ENCODE peak calls at places on chromosomes 16 and 17, in five cellular contexts. One of them, this sample, is unnamed.

GRCh38 chr16:19014456-19014855 is 30.7 kb downstream of the TMC7 start:
- DNase-seq in pancreas: no peak
- DNase-seq in testis: no peak
- DNase-seq in trophoblast cell: no peak
- DNase-seq in spleen: no peak
- DNase-seq in this sample: peak; percentile 68

GRCh38 chr17:48261297-48261880 is 153.8 kb downstream of the SNX11 start:
- DNase-seq in testis: peak; percentile 22
- DNase-seq in pancreas: no peak
- DNase-seq in trophoblast cell: peak; percentile 28
- DNase-seq in spleen: no peak
- DNase-seq in this sample: no peak

GRCh38 chr17:18197535-18198194 is 14.0 kb downstream of the ALKBH5 start:
- DNase-seq in spleen: no peak
- DNase-seq in testis: no peak
- DNase-seq in pancreas: no peak
- DNase-seq in trophoblast cell: no peak
- DNase-seq in this sample: no peak

GRCh38 chr17:39719563-39719962 is 10.8 kb downstream of the MIEN1 start:
- DNase-seq in trophoblast cell: no peak
- DNase-seq in pancreas: peak; percentile 15
- DNase-seq in testis: no peak
- DNase-seq in spleen: no peak
- DNase-seq in this sample: no peak

GRCh38 chr16:1309888-1310831 is 724 bp downstream of the UBE2I start:
- DNase-seq in pancreas: peak; percentile 73
- DNase-seq in testis: peak; percentile 66
- DNase-seq in trophoblast cell: no peak
- DNase-seq in spleen: peak; percentile 93
- DNase-seq in this sample: peak; percentile 87

GRCh38 chr17:17305282-17305801 is 2.2 kb downstream of the NT5M start:
- DNase-seq in pancreas: no peak
- DNase-seq in trophoblast cell: peak; percentile 18
- DNase-seq in testis: peak; percentile 46
- DNase-seq in spleen: peak; percentile 88
- DNase-seq in this sample: no peak

GRCh38 chr16:67632415-67633172 is 12.3 kb upstream of the CARMIL2 start:
- DNase-seq in testis: no peak
- DNase-seq in spleen: no peak
- DNase-seq in pancreas: no peak
- DNase-seq in trophoblast cell: no peak
- DNase-seq in this sample: no peak

GRCh38 chr16:81198635-81199034 is 39.9 kb upstream of the BCO1 start:
- DNase-seq in spleen: no peak
- DNase-seq in testis: no peak
- DNase-seq in pancreas: no peak
- DNase-seq in trophoblast cell: no peak
- DNase-seq in this sample: no peak

GRCh38 chr16:83231771-83232170 is 576.0 kb upstream of the HSBP1 start:
- DNase-seq in pancreas: no peak
- DNase-seq in trophoblast cell: no peak
- DNase-seq in spleen: no peak
- DNase-seq in testis: no peak
- DNase-seq in this sample: no peak

GRCh38 chr17:66677201-66677981 is 157.5 kb upstream of the CACNG5 start:
- DNase-seq in trophoblast cell: peak; percentile 68
- DNase-seq in spleen: no peak
- DNase-seq in pancreas: no peak
- DNase-seq in testis: no peak
- DNase-seq in this sample: no peak

GRCh38 chr17:27466748-27467375 is 10.6 kb downstream of the KSR1 start:
- DNase-seq in spleen: no peak
- DNase-seq in trophoblast cell: peak; percentile 52
- DNase-seq in pancreas: no peak
- DNase-seq in testis: no peak
- DNase-seq in this sample: peak; percentile 73

GRCh38 chr16:6300523-6300922 is 1032.1 kb upstream of the RBFOX1 start:
- DNase-seq in testis: no peak
- DNase-seq in pancreas: no peak
- DNase-seq in spleen: no peak
- DNase-seq in trophoblast cell: no peak
- DNase-seq in this sample: no peak

GRCh38 chr16:56923481-56923880 is 8.5 kb upstream of the HERPUD1 start:
- DNase-seq in spleen: no peak
- DNase-seq in pancreas: no peak
- DNase-seq in trophoblast cell: peak; percentile 70
- DNase-seq in testis: no peak
- DNase-seq in this sample: no peak

GRCh38 chr16:67995423-67995822 is 3.9 kb downstream of the DPEP2 start:
- DNase-seq in trophoblast cell: no peak
- DNase-seq in spleen: no peak
- DNase-seq in pancreas: no peak
- DNase-seq in testis: no peak
- DNase-seq in this sample: no peak

GRCh38 chr16:11801481-11802021 is 4.5 kb upstream of the ZC3H7A start:
- DNase-seq in testis: no peak
- DNase-seq in spleen: no peak
- DNase-seq in trophoblast cell: peak; percentile 78
- DNase-seq in pancreas: no peak
- DNase-seq in this sample: peak; percentile 15

GRCh38 chr17:83159204-83160049 is 80.0 kb downstream of the METRNL start:
- DNase-seq in pancreas: no peak
- DNase-seq in testis: no peak
- DNase-seq in trophoblast cell: no peak
- DNase-seq in spleen: no peak
- DNase-seq in this sample: no peak

GRCh38 chr17:58006563-58006923 is 503 bp downstream of the SRSF1 start:
- DNase-seq in spleen: peak; percentile 89
- DNase-seq in trophoblast cell: peak; percentile 71
- DNase-seq in testis: peak; percentile 93
- DNase-seq in pancreas: peak; percentile 85
- DNase-seq in this sample: peak; percentile 89

DNA sequence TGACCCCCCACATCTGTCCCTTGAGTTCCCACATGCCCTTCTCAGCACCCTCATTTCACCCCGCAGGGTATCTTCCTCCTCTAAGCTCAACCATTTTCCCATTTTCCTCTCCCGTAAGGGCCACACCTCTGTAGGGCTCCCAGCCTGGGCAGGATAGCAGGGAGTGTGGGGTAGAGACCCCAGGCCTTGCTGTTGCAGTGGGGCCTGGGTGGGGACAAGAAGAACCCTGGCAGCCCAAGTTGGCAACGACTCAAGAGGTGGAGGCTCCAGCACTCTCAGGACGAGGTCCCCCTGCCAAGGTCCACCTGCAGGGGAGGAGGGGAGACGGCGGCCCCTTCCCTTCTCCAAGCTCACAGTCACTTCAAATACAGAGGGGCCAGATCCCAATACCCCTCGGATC is 2.0 kb upstream of the TMEM92 start:
- DNase-seq in pancreas: no peak
- DNase-seq in spleen: peak; percentile 63
- DNase-seq in trophoblast cell: no peak
- DNase-seq in testis: no peak
- DNase-seq in this sample: peak; percentile 53
- H3K4me1 ChIP-seq in pancreas: no peaks in the 10 kb centered on the region
- H3K4me1 ChIP-seq in spleen: peaks cover 7% of the 10 kb centered on the region
- H3K4me1 ChIP-seq in trophoblast cell: peaks cover 10% of the 10 kb centered on the region
- H3K4me1 ChIP-seq in testis: peaks cover 18% of the 10 kb centered on the region
- H3K4me1 ChIP-seq in this sample: peaks cover 27% of the 10 kb centered on the region

GRCh38 chr16:87576191-87576590 is 26.1 kb upstream of the JPH3 start:
- DNase-seq in pancreas: no peak
- DNase-seq in trophoblast cell: no peak
- DNase-seq in testis: no peak
- DNase-seq in spleen: no peak
- DNase-seq in this sample: no peak
- H3K4me1 ChIP-seq in pancreas: peaks cover 9% of the 10 kb centered on the region
- H3K4me1 ChIP-seq in trophoblast cell: no peaks in the 10 kb centered on the region
- H3K4me1 ChIP-seq in testis: peaks cover 1% of the 10 kb centered on the region
- H3K4me1 ChIP-seq in spleen: no peaks in the 10 kb centered on the region
- H3K4me1 ChIP-seq in this sample: peaks cover 8% of the 10 kb centered on the region

GRCh38 chr16:85566502-85567100 is 46.5 kb upstream of the GSE1 start:
- DNase-seq in spleen: no peak
- DNase-seq in testis: no peak
- DNase-seq in pancreas: no peak
- DNase-seq in trophoblast cell: no peak
- DNase-seq in this sample: no peak
- H3K4me1 ChIP-seq in spleen: peaks cover 73% of the 10 kb centered on the region
- H3K4me1 ChIP-seq in testis: peaks cover 45% of the 10 kb centered on the region
- H3K4me1 ChIP-seq in pancreas: peaks cover 25% of the 10 kb centered on the region
- H3K4me1 ChIP-seq in trophoblast cell: peaks cover 26% of the 10 kb centered on the region
- H3K4me1 ChIP-seq in this sample: peaks cover 90% of the 10 kb centered on the region

DNA sequence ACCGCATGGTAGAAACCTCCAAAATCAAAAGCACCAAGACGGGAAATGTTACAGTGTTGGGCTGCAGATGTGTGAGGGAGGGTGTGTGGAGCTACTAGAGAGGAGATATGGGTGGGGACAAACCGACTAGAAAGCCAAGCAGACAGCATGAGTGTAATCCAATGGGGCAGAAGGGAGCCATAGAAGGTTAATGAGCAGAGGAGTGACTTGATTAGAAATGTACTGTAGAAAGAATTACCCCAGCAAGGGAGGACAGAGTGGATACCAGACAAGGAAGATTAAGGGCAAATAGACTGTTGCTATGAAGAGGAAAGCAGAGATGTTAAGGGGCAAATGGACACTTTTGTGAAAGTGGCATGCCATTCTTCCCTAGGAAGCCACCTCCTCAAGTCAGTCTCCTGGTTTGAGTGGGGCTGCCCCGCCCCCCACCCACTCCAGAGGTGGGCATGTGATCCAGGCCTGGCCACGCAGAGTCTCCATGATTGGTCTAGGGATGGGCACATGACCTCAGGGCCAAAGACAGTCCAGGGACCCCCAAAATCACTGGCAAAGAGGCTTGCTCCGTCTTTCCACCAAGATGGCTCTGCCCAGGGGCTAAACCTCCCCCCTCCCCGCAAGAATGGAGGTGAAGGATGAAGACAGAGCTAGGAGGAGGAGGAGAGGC is 4.3 kb downstream of the COTL1 start:
- DNase-seq in testis: no peak
- DNase-seq in spleen: no peak
- DNase-seq in trophoblast cell: no peak
- DNase-seq in pancreas: no peak
- DNase-seq in this sample: peak; percentile 75
- H3K4me1 ChIP-seq in testis: peaks cover 29% of the 10 kb centered on the region
- H3K4me1 ChIP-seq in spleen: peaks cover 74% of the 10 kb centered on the region
- H3K4me1 ChIP-seq in trophoblast cell: peaks cover 10% of the 10 kb centered on the region
- H3K4me1 ChIP-seq in pancreas: peaks cover 15% of the 10 kb centered on the region
- H3K4me1 ChIP-seq in this sample: peaks cover 32% of the 10 kb centered on the region

This sample was measured in upper lobe of right lung.